ENCODE peak calls at places on chromosomes 1 and 21, in ten cellular contexts. H, C, O, M, L, E, J, Q, P and I are unnamed samples.

GRCh38 chr1:67752306-67752705 is 67.3 kb downstream of the GADD45A start:
- DNase-seq in H (no peak), C (no peak), O (no peak), M (no peak), L (no peak), E (no peak), J (no peak), Q (no peak), P (no peak), I (no peak)

GRCh38 chr1:41282679-41283317 is 40.7 kb upstream of the SCMH1 start:
- DNase-seq in H (no peak), C (peak; percentile 50), O (no peak), M (peak; percentile 60), L (no peak), E (no peak), J (peak; percentile 13), Q (peak; percentile 45), P (peak; percentile 74), I (no peak)

GRCh38 chr1:166999500-166999899 is 10.4 kb downstream of the MAEL start:
- DNase-seq in H (no peak), C (no peak), O (no peak), M (no peak), L (no peak), E (no peak), J (no peak), Q (no peak), P (no peak), I (no peak)

GRCh38 chr1:245576323-245576722 is 421.5 kb downstream of the KIF26B start:
- DNase-seq in H (no peak), C (no peak), O (no peak), M (no peak), L (no peak), E (no peak), J (no peak), Q (no peak), P (no peak), I (no peak)

GRCh38 chr1:243513726-243514491 is 258.1 kb downstream of the SDCCAG8 start:
- DNase-seq in H (no peak), C (no peak), O (no peak), M (no peak), L (no peak), E (no peak), J (peak; percentile 18), Q (no peak), P (no peak), I (no peak)

GRCh38 chr1:210598135-210598652 is 269.5 kb downstream of the HHAT start:
- DNase-seq in H (no peak), C (no peak), O (peak; percentile 93), M (no peak), L (no peak), E (no peak), J (peak; percentile 97), Q (no peak), P (no peak), I (peak; percentile 90)

GRCh38 chr1:31413405-31414005 is 492 bp downstream of the SERINC2 start:
- DNase-seq in H (peak; percentile 93), C (peak; percentile 66), O (no peak), M (peak; percentile 56), L (peak; percentile 93), E (no peak), J (no peak), Q (peak; percentile 77), P (peak; percentile 70), I (no peak)

GRCh38 chr1:200558866-200559459 is 61.6 kb downstream of the KIF14 start:
- DNase-seq in H (no peak), C (peak; percentile 25), O (peak; percentile 28), M (peak; percentile 56), L (no peak), E (no peak), J (peak; percentile 77), Q (peak; percentile 21), P (peak; percentile 23), I (peak; percentile 24)

GRCh38 chr21:42003051-42003461 is 7.1 kb downstream of the ZBTB21 start:
- DNase-seq in H (peak; percentile 60), C (no peak), O (no peak), M (no peak), L (no peak), E (no peak), J (peak; percentile 76), Q (no peak), P (no peak), I (no peak)

GRCh38 chr1:117575586-117576225 is 30.1 kb upstream of the TENT5C start:
- DNase-seq in H (peak; percentile 55), C (no peak), O (no peak), M (no peak), L (no peak), E (no peak), J (no peak), Q (no peak), P (no peak), I (no peak)

GRCh38 chr1:215731699-215732098 is 164.6 kb downstream of the KCTD3 start:
- DNase-seq in H (no peak), C (no peak), O (no peak), M (no peak), L (no peak), E (no peak), J (no peak), Q (no peak), P (no peak), I (peak; percentile 24)

GRCh38 chr1:27928216-27928954 is 6.4 kb upstream of the SMPDL3B start:
- DNase-seq in H (peak; percentile 58), C (no peak), O (no peak), M (no peak), L (no peak), E (no peak), J (no peak), Q (no peak), P (no peak), I (no peak)

GRCh38 chr1:47533176-47534039 is 95.6 kb downstream of the FOXD2 start:
- DNase-seq in H (peak; percentile 67), C (peak; percentile 50), O (peak; percentile 14), M (peak; percentile 50), L (no peak), E (no peak), J (peak; percentile 52), Q (peak; percentile 70), P (peak; percentile 94), I (peak; percentile 34)

GRCh38 chr1:66464356-66464755 is 69.6 kb upstream of the SGIP1 start:
- DNase-seq in H (no peak), C (no peak), O (no peak), M (no peak), L (no peak), E (no peak), J (no peak), Q (no peak), P (no peak), I (no peak)

GRCh38 chr1:66464802-66465201 is 69.2 kb upstream of the SGIP1 start:
- DNase-seq in H (no peak), C (no peak), O (peak; percentile 95), M (no peak), L (no peak), E (no peak), J (peak; percentile 99), Q (no peak), P (no peak), I (peak; percentile 62)

GRCh38 chr1:66468712-66469111 is 65.2 kb upstream of the SGIP1 start:
- DNase-seq in H (no peak), C (no peak), O (no peak), M (no peak), L (no peak), E (no peak), J (no peak), Q (no peak), P (no peak), I (no peak)
- TF ChIP-seq CTCF in H (no peak), C (no peak), O (no peak), M (no peak), L (no peak), E (no peak), J (no peak), Q (no peak), P (no peak), I (no peak)

DNA sequence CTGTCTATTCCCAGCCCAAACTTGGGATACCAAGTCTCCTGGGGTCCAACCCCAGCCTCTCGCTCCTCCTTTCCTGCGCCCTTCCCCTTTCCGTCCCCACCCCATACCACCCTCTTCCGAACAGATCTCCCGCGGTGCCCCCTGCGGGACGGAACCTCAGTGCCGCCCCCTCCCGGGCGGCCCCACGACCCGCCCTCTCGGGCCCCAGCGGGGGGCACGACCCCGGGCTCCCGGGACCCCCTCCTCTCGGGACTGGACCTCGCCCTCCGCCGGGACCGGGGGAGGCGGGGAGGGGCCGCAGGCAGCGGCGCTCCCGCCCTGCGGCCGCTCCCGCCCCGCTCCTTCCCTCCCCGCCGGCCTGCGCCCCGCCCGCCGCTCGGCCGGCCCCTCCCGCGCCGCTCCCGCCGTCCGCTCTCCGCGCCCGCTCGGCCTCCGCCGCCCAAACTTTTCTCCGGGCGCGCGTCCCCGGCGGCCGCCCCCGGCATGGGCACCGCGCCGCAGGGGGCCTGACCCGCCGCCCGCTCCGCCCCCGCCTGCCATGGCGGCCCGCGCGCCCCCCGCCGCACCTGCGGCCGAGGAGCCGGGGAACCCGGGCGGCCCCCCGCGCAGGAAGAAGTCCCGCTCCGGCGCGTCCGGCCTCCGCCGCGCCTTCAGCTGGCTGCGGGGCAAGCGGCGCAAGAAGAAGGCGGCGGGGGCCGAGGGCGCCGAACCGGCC is 39.0 kb upstream of the SYNC start:
- DNase-seq in H (peak; percentile 74), C (no peak), O (no peak), M (peak; percentile 46), L (peak; percentile 83), E (no peak), J (no peak), Q (no peak), P (peak; percentile 66), I (no peak)
- TF ChIP-seq CTCF in H (peak; percentile 37), C (peak; percentile 18), O (peak; percentile 43), M (peak; percentile 43), L (no peak), E (no peak), J (peak; percentile 47), Q (peak; percentile 43), P (peak; percentile 48), I (peak; percentile 45)

GRCh38 chr21:36047139-36047538 is 13.2 kb downstream of the SETD4 start:
- DNase-seq in H (no peak), C (no peak), O (no peak), M (no peak), L (no peak), E (no peak), J (no peak), Q (no peak), P (no peak), I (no peak)

GRCh38 chr21:36048357-36048756 is 12.0 kb downstream of the SETD4 start:
- DNase-seq in H (no peak), C (no peak), O (no peak), M (no peak), L (no peak), E (no peak), J (no peak), Q (no peak), P (no peak), I (no peak)

GRCh38 chr21:36055551-36055950 is 4.8 kb downstream of the SETD4 start:
- DNase-seq in H (no peak), C (no peak), O (no peak), M (no peak), L (no peak), E (no peak), J (no peak), Q (no peak), P (no peak), I (no peak)

GRCh38 chr21:36052860-36053766 is 7.2 kb downstream of the SETD4 start:
- DNase-seq in H (no peak), C (no peak), O (no peak), M (no peak), L (no peak), E (no peak), J (no peak), Q (no peak), P (no peak), I (no peak)
- TF ChIP-seq CTCF in H (no peak), C (no peak), O (no peak), M (no peak), L (no peak), E (no peak), J (no peak), Q (no peak), P (no peak), I (no peak)

GRCh38 chr1:160161965-160162705 is 10.7 kb downstream of the ATP1A4 start:
- DNase-seq in H (no peak), C (no peak), O (no peak), M (peak; percentile 71), L (no peak), E (no peak), J (peak; percentile 22), Q (peak; percentile 49), P (peak; percentile 80), I (no peak)
- TF ChIP-seq CTCF in H (peak; percentile 36), C (peak; percentile 39), O (peak; percentile 80), M (peak; percentile 55), L (no peak), E (peak; percentile 63), J (peak; percentile 50), Q (peak; percentile 28), P (peak; percentile 73), I (peak; percentile 49)